ENCODE peak calls at places on chromosome 4, in four cellular contexts. Z, P, D and C are unnamed samples.
A peak's percentile ranks its signal among the peaks of the same experiment; 100 is the strongest.

GRCh38 chr4:129094347-129094746 is 1.0 kb upstream of the SCLT1 start:
- DNase-seq in Z (peak; percentile 2), P (no peak), D (no peak), C (no peak)

GRCh38 chr4:61678297-61678696 is 478.2 kb downstream of the ADGRL3 start:
- DNase-seq in Z (no peak), P (no peak), D (no peak), C (no peak)

GRCh38 chr4:47143261-47143660 is 111.9 kb downstream of the GABRB1 start:
- DNase-seq in Z (no peak), P (no peak), D (no peak), C (no peak)

GRCh38 chr4:132737344-132737743 is 411.8 kb upstream of the PCDH10 start:
- DNase-seq in Z (no peak), P (no peak), D (no peak), C (no peak)

GRCh38 chr4:128974203-128974602 is 119.1 kb downstream of the SCLT1 start:
- DNase-seq in Z (no peak), P (no peak), D (no peak), C (no peak)

GRCh38 chr4:70778888-70779422 is 57.2 kb downstream of the RUFY3 start:
- DNase-seq in Z (no peak), P (no peak), D (no peak), C (no peak)

GRCh38 chr4:144647095-144647959 is 1.4 kb downstream of the HHIP start:
- DNase-seq in Z (peak; percentile 19), P (no peak), D (no peak), C (no peak)

GRCh38 chr4:9679704-9680478 is 101.5 kb upstream of the DRD5 start:
- DNase-seq in Z (no peak), P (no peak), D (no peak), C (no peak)

GRCh38 chr4:10299601-10300000 is 157.6 kb downstream of the ZNF518B start:
- DNase-seq in Z (peak; percentile 33), P (no peak), D (no peak), C (no peak)

GRCh38 chr4:121485190-121485804 is 104.5 kb upstream of the QRFPR start:
- DNase-seq in Z (no peak), P (no peak), D (no peak), C (no peak)

GRCh38 chr4:176548571-176548970 is 228.8 kb downstream of the SPCS3 start:
- DNase-seq in Z (peak; percentile 64), P (no peak), D (no peak), C (no peak)

GRCh38 chr4:35918491-35918977 is 325.8 kb downstream of the ARAP2 start:
- DNase-seq in Z (no peak), P (no peak), D (no peak), C (no peak)

GRCh38 chr4:86778169-86778568 is 71.0 kb downstream of the SLC10A6 start:
- DNase-seq in Z (no peak), P (no peak), D (no peak), C (no peak)

GRCh38 chr4:89172865-89173264 is 61.5 kb downstream of the TIGD2 start:
- DNase-seq in Z (no peak), P (no peak), D (no peak), C (no peak)

GRCh38 chr4:187415227-187415626 is 580.3 kb upstream of the ZFP42 start:
- DNase-seq in Z (no peak), P (no peak), D (no peak), C (no peak)

GRCh38 chr4:78056265-78057129 is 626 bp upstream of the FRAS1 start:
- DNase-seq in Z (peak; percentile 85), P (peak; percentile 17), D (no peak), C (peak; percentile 84)

DNA sequence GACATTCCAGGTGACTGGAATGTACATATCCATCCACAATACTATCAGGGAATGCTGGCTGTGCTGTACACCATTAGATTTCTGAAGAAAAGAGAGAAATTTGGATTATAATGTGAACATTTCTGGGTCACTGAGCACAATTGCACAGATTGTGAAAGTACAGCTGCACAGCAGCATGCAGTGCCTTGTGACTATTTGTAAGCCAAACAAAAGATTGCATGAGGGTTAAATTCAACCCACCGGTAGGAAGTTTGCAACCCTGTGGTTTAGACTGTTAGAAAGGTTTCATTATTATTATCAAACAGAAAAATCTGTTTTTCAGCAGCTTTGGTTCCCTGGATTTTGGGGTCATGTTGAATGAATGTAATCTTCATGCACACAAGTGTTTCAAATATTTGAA is 24.5 kb downstream of the DDIT4L start:
- DNase-seq in Z (no peak), P (no peak), D (no peak), C (no peak)
- H3K27ac ChIP-seq in Z (no peak overlapping the region), P (no peak overlapping the region), D (no peak overlapping the region), C (no peak overlapping the region)

GRCh38 chr4:185567828-185568442 is 32.6 kb upstream of the PDLIM3 start:
- DNase-seq in Z (peak; percentile 38), P (no peak), D (no peak), C (peak; percentile 63)
- H3K27ac ChIP-seq in Z (peak overlapping the region; percentile 75), P (no peak overlapping the region), D (no peak overlapping the region), C (peak overlapping the region; percentile 90)

GRCh38 chr4:76526585-76526990 is 91.6 kb downstream of the SHROOM3 start:
- DNase-seq in Z (no peak), P (no peak), D (no peak), C (no peak)
- H3K27ac ChIP-seq in Z (no peak overlapping the region), P (no peak overlapping the region), D (no peak overlapping the region), C (peak overlapping the region; percentile 79)

GRCh38 chr4:169062861-169063197 is 52.8 kb upstream of the CBR4 start:
- DNase-seq in Z (peak; percentile 38), P (no peak), D (no peak), C (no peak)
- H3K27ac ChIP-seq in Z (peak overlapping the region; percentile 43), P (no peak overlapping the region), D (no peak overlapping the region), C (peak overlapping the region; percentile 77)

GRCh38 chr4:25923745-25924144 is 9.7 kb downstream of the SMIM20 start:
- DNase-seq in Z (no peak), P (no peak), D (no peak), C (no peak)

GRCh38 chr4:25922812-25923369 is 8.9 kb downstream of the SMIM20 start:
- DNase-seq in Z (no peak), P (no peak), D (no peak), C (no peak)

GRCh38 chr4:25921922-25922321 is 7.9 kb downstream of the SMIM20 start:
- DNase-seq in Z (no peak), P (no peak), D (no peak), C (no peak)

GRCh38 chr4:25916870-25917269 is 2.9 kb downstream of the SMIM20 start:
- DNase-seq in Z (peak; percentile 9), P (no peak), D (no peak), C (no peak)

DNA sequence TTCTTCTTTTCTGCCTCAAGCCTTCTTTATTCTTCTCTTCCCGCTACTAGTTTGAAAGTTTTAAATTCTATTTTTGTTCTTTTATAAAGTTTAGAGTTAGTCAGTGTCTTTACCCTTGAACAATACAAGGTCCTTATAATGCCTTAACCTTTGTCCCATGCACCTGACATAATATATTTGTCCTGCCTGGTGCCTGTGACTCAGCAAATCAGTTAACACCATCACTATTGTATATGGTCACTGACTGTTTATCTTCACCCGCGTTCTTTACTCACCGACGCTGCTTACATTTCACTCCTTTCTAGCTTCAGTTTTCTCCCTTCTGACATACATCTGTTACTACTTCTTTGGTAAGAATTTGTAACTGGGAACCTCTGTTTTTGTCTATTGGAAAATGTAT is 5.7 kb downstream of the SMIM20 start:
- DNase-seq in Z (no peak), P (no peak), D (no peak), C (no peak)
- H3K27ac ChIP-seq in Z (no peak overlapping the region), P (no peak overlapping the region), D (no peak overlapping the region), C (no peak overlapping the region)

DNA sequence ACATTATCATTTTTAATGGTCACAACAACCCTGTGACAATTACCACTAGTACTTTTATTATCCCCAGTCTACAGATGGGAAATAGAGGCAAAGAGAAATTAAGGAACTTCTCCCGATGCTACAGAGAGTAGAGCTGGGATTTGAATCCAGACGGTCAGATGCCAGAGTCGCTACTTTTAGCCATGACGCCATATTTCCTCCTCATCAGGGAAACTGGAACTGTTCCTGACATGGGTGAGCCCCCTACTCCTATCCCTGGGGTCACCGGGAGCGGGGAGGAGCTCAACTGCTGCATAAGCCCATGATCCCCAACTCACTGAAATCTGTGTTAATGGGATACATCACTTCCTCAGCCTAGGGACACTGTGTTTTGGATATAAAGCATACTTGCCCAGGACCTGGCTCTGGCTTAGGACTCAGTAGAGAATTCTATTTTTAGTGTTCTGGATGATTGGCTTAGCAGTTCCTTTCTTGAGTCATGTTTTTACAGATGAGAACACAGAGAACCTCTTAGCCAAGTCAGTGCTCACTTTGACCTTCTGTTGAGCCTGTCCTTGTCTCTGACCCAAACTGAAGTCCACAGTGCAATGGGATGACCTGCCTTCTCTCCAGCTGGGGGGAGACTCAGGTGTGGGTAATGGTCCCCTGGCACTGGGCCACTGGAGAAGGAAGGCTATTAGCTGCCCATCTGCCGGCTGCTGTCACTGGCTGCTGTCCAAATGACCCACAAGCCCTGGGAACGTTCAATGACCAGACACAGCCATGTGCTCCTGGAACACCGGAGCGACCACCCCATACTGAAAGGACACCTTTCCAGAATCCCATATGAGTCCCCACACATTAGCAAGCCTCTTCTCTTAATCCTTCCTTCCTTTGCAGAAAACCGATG is 90.8 kb upstream of the SHISA3 start:
- DNase-seq in Z (peak; percentile 19), P (no peak), D (no peak), C (peak; percentile 6)
- H3K27ac ChIP-seq in Z (no peak overlapping the region), P (no peak overlapping the region), D (no peak overlapping the region), C (no peak overlapping the region)

GRCh38 chr4:38160487-38161207 is 200.4 kb downstream of the PTTG2 start:
- DNase-seq in Z (peak; percentile 98), P (peak; percentile 81), D (peak; percentile 34), C (no peak)
- H3K27ac ChIP-seq in Z (peak overlapping the region; percentile 100), P (peak overlapping the region; percentile 44), D (no peak overlapping the region), C (no peak overlapping the region)

GRCh38 chr4:6658635-6659075 is 18.2 kb downstream of the MRFAP1 start:
- DNase-seq in Z (peak; percentile 69), P (peak; percentile 59), D (peak; percentile 50), C (peak; percentile 59)
- H3K27ac ChIP-seq in Z (no peak overlapping the region), P (peak overlapping the region; percentile 37), D (no peak overlapping the region), C (peak overlapping the region; percentile 56)

GRCh38 chr4:165379662-165380061 is 854 bp downstream of the CPE start:
- DNase-seq in Z (peak; percentile 16), P (no peak), D (no peak), C (peak; percentile 23)
- H3K27ac ChIP-seq in Z (no peak overlapping the region), P (no peak overlapping the region), D (no peak overlapping the region), C (peak overlapping the region; percentile 64)